ENCODE peak calls at places on chromosomes 7 and 10, in six cellular contexts. One of them, this sample, is unnamed.
A peak's percentile ranks its signal among the peaks of the same experiment; 100 is the strongest.

GRCh38 chr7:138000081-138000701 is 1.7 kb downstream of the CREB3L2 start:
- DNase-seq in DND-41: peak; percentile 17
- DNase-seq in cardiac fibroblast: peak; percentile 95
- DNase-seq in HCT116: no peak
- DNase-seq in OCI-LY7: peak; percentile 52
- DNase-seq in colonic mucosa: peak; percentile 53
- DNase-seq in this sample: no peak

GRCh38 chr10:78960316-78960800 is 108.4 kb upstream of the ZMIZ1 start:
- DNase-seq in colonic mucosa: peak; percentile 61
- DNase-seq in cardiac fibroblast: peak; percentile 96
- DNase-seq in HCT116: no peak
- DNase-seq in OCI-LY7: no peak
- DNase-seq in DND-41: no peak
- DNase-seq in this sample: no peak

GRCh38 chr10:38054361-38054797 is 39.8 kb upstream of the ZNF37A start:
- DNase-seq in HCT116: no peak
- DNase-seq in colonic mucosa: no peak
- DNase-seq in OCI-LY7: no peak
- DNase-seq in DND-41: no peak
- DNase-seq in cardiac fibroblast: peak; percentile 95
- DNase-seq in this sample: no peak

GRCh38 chr7:124411796-124412195 is 353.8 kb downstream of the GPR37 start:
- DNase-seq in cardiac fibroblast: no peak
- DNase-seq in HCT116: no peak
- DNase-seq in DND-41: no peak
- DNase-seq in colonic mucosa: no peak
- DNase-seq in OCI-LY7: no peak
- DNase-seq in this sample: no peak

GRCh38 chr10:103021150-103021896 is 103.2 kb downstream of the CNNM2 start:
- DNase-seq in OCI-LY7: no peak
- DNase-seq in DND-41: no peak
- DNase-seq in colonic mucosa: no peak
- DNase-seq in cardiac fibroblast: no peak
- DNase-seq in HCT116: no peak
- DNase-seq in this sample: no peak

GRCh38 chr10:32332299-32332750 is 14.6 kb downstream of the EPC1 start:
- DNase-seq in OCI-LY7: peak; percentile 24
- DNase-seq in HCT116: no peak
- DNase-seq in cardiac fibroblast: peak; percentile 50
- DNase-seq in colonic mucosa: no peak
- DNase-seq in DND-41: no peak
- DNase-seq in this sample: no peak

GRCh38 chr10:19488592-19489280 is 327.5 kb upstream of the PLXDC2 start:
- DNase-seq in HCT116: no peak
- DNase-seq in DND-41: no peak
- DNase-seq in colonic mucosa: no peak
- DNase-seq in OCI-LY7: no peak
- DNase-seq in cardiac fibroblast: peak; percentile 29
- DNase-seq in this sample: no peak

GRCh38 chr10:123402656-123403055 is 248.5 kb downstream of the BUB3 start:
- DNase-seq in DND-41: no peak
- DNase-seq in HCT116: no peak
- DNase-seq in OCI-LY7: peak; percentile 96
- DNase-seq in cardiac fibroblast: no peak
- DNase-seq in colonic mucosa: no peak
- DNase-seq in this sample: no peak

GRCh38 chr7:32163141-32163806 is 93.1 kb upstream of the PDE1C start:
- DNase-seq in OCI-LY7: no peak
- DNase-seq in DND-41: no peak
- DNase-seq in HCT116: no peak
- DNase-seq in colonic mucosa: peak; percentile 38
- DNase-seq in cardiac fibroblast: peak; percentile 91
- DNase-seq in this sample: peak; percentile 40

GRCh38 chr7:135811513-135811912 is 62.9 kb upstream of the FAM180A start:
- DNase-seq in OCI-LY7: no peak
- DNase-seq in cardiac fibroblast: peak; percentile 31
- DNase-seq in colonic mucosa: no peak
- DNase-seq in DND-41: no peak
- DNase-seq in HCT116: no peak
- DNase-seq in this sample: no peak

GRCh38 chr7:116395125-116395791 is 104.3 kb upstream of the CAV2 start:
- DNase-seq in colonic mucosa: no peak
- DNase-seq in DND-41: no peak
- DNase-seq in cardiac fibroblast: peak; percentile 95
- DNase-seq in OCI-LY7: no peak
- DNase-seq in HCT116: peak; percentile 69
- DNase-seq in this sample: no peak

GRCh38 chr7:142894886-142895593 is 9.5 kb upstream of the TRPV6 start:
- DNase-seq in OCI-LY7: no peak
- DNase-seq in HCT116: no peak
- DNase-seq in cardiac fibroblast: no peak
- DNase-seq in DND-41: no peak
- DNase-seq in colonic mucosa: no peak
- DNase-seq in this sample: no peak

GRCh38 chr7:55130079-55130476 is 111.3 kb downstream of the EGFR start:
- DNase-seq in OCI-LY7: no peak
- DNase-seq in HCT116: no peak
- DNase-seq in colonic mucosa: no peak
- DNase-seq in cardiac fibroblast: peak; percentile 36
- DNase-seq in DND-41: no peak
- DNase-seq in this sample: no peak

GRCh38 chr10:44300666-44301649 is 83.9 kb downstream of the CXCL12 start:
- DNase-seq in colonic mucosa: no peak
- DNase-seq in HCT116: peak; percentile 47
- DNase-seq in DND-41: no peak
- DNase-seq in OCI-LY7: no peak
- DNase-seq in cardiac fibroblast: peak; percentile 95
- DNase-seq in this sample: no peak

GRCh38 chr7:66952343-66953043 is 31.5 kb downstream of the TMEM248 start:
- DNase-seq in DND-41: no peak
- DNase-seq in cardiac fibroblast: peak; percentile 66
- DNase-seq in OCI-LY7: no peak
- DNase-seq in HCT116: peak; percentile 52
- DNase-seq in colonic mucosa: peak; percentile 41
- DNase-seq in this sample: no peak

GRCh38 chr7:137337902-137338301 is 5.6 kb downstream of the PTN start:
- DNase-seq in HCT116: no peak
- DNase-seq in cardiac fibroblast: no peak
- DNase-seq in OCI-LY7: no peak
- DNase-seq in DND-41: no peak
- DNase-seq in colonic mucosa: no peak
- DNase-seq in this sample: no peak

GRCh38 chr10:77463967-77464745 is 173.5 kb downstream of the KCNMA1 start:
- DNase-seq in HCT116: no peak
- DNase-seq in DND-41: no peak
- DNase-seq in colonic mucosa: no peak
- DNase-seq in cardiac fibroblast: peak; percentile 55
- DNase-seq in OCI-LY7: no peak
- DNase-seq in this sample: no peak

GRCh38 chr10:43202657-43203490 is 64.0 kb downstream of the RASGEF1A start:
- DNase-seq in colonic mucosa: peak; percentile 60
- DNase-seq in cardiac fibroblast: no peak
- DNase-seq in OCI-LY7: peak; percentile 52
- DNase-seq in DND-41: no peak
- DNase-seq in HCT116: no peak
- DNase-seq in this sample: peak; percentile 22

DNA sequence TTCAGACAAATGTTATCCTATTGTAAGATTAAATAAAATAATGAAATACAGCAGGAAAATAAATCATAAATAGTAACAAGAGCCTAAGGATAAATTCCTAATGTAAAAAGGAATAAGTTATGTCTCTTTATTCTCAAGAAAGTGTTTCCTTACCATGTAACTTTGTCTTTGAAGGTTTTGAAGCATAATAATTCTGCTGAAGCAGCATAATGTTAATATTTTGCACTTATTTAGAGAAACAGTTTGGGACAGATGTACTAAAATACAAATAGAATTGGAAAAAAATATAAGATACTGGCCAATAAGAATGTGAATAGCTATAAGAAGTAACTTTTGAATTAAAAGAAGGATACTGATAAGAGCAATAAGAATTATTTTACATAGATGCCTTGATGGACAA is 45.7 kb downstream of the GRM3 start:
- DNase-seq in colonic mucosa: no peak
- DNase-seq in HCT116: no peak
- DNase-seq in DND-41: no peak
- DNase-seq in cardiac fibroblast: no peak
- DNase-seq in OCI-LY7: no peak
- DNase-seq in this sample: no peak
- TF ChIP-seq CTCF in colonic mucosa: no peak
- TF ChIP-seq CTCF in HCT116: no peak
- TF ChIP-seq CTCF in DND-41: no peak
- TF ChIP-seq CTCF in cardiac fibroblast: no peak
- TF ChIP-seq CTCF in OCI-LY7: no peak
- TF ChIP-seq CTCF in this sample: no peak

DNA sequence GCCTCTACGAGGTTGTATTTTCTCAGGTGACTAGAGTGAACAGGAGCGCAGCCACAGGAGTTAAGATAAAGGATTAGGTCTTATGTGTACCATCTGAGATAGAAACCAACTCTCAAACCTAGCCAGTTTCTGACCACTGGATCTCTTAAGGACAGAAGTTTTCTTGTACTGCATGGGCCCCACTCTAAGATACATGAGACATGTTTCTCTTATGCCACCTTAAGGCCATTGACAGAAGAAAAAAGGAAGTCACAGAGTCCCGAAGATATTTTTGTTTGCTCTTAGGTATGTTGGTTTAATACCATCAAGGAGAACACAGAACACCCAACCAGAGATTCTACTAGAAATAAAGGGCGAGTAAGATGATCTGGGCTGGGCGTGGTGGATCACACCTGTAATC is 335.8 kb downstream of the FRMD4A start:
- DNase-seq in OCI-LY7: peak; percentile 9
- DNase-seq in colonic mucosa: no peak
- DNase-seq in HCT116: no peak
- DNase-seq in DND-41: no peak
- DNase-seq in cardiac fibroblast: no peak
- DNase-seq in this sample: no peak
- TF ChIP-seq CTCF in OCI-LY7: peak; percentile 16
- TF ChIP-seq CTCF in colonic mucosa: no peak
- TF ChIP-seq CTCF in HCT116: no peak
- TF ChIP-seq CTCF in DND-41: no peak
- TF ChIP-seq CTCF in cardiac fibroblast: no peak
- TF ChIP-seq CTCF in this sample: no peak

DNA sequence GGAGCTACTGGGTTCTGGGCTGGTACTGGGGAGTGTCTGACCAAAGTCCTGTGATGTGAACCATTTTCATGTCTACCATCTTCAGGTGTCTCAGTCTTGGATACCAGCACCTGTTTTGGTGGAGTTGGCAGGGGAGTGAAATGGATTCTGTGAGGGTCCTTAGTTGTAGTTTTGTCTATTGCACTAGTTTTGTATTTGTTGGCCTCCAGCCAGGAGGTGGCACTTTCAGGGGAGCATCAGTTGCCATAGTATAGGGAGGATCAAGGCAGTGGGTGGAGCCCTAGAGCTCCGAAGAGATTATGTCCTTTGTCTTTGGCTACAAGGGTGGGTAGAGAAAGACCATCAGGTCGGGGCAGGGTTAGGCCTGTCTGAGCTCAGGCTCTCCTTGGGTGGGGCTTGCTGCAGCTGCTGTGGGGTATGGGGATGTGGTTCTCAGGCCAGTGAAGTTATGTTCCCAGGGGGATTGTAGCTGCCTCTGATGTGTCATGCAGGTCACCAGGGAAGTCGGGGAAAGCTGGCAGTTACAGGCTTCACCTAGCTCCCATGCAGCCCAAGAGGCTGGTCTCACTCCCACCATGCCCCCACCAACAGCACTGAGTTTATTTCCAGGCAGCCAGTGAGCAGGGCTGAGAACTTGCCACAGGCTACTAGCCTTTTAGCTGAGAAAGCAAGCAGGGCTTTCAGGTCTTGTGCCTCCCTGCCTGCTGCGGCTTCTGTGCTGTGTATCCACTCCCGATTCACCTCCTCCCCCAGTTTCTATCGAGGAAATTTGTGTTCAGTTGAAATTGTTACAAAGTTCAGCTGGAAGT is 153.1 kb downstream of the ZNF365 start:
- DNase-seq in colonic mucosa: no peak
- DNase-seq in HCT116: no peak
- DNase-seq in cardiac fibroblast: peak; percentile 47
- DNase-seq in DND-41: peak; percentile 88
- DNase-seq in OCI-LY7: peak; percentile 89
- DNase-seq in this sample: no peak
- TF ChIP-seq CTCF in colonic mucosa: no peak
- TF ChIP-seq CTCF in HCT116: no peak
- TF ChIP-seq CTCF in cardiac fibroblast: no peak
- TF ChIP-seq CTCF in DND-41: peak; percentile 34
- TF ChIP-seq CTCF in OCI-LY7: peak; percentile 60
- TF ChIP-seq CTCF in this sample: no peak

GRCh38 chr10:17617031-17617911 is at the start of gene HACD1:
- DNase-seq in OCI-LY7: no peak
- DNase-seq in colonic mucosa: peak; percentile 74
- DNase-seq in DND-41: peak; percentile 87
- DNase-seq in cardiac fibroblast: peak; percentile 59
- DNase-seq in HCT116: peak; percentile 59
- DNase-seq in this sample: no peak
- TF ChIP-seq CTCF in OCI-LY7: no peak
- TF ChIP-seq CTCF in colonic mucosa: no peak
- TF ChIP-seq CTCF in DND-41: peak; percentile 47
- TF ChIP-seq CTCF in cardiac fibroblast: no peak
- TF ChIP-seq CTCF in HCT116: no peak
- TF ChIP-seq CTCF in this sample: no peak

GRCh38 chr7:132410385-132410784 is 165.9 kb downstream of the PLXNA4 start:
- DNase-seq in OCI-LY7: no peak
- DNase-seq in DND-41: no peak
- DNase-seq in cardiac fibroblast: peak; percentile 29
- DNase-seq in HCT116: no peak
- DNase-seq in colonic mucosa: no peak
- DNase-seq in this sample: no peak
- TF ChIP-seq CTCF in OCI-LY7: no peak
- TF ChIP-seq CTCF in DND-41: no peak
- TF ChIP-seq CTCF in cardiac fibroblast: no peak
- TF ChIP-seq CTCF in HCT116: no peak
- TF ChIP-seq CTCF in colonic mucosa: no peak
- TF ChIP-seq CTCF in this sample: no peak

GRCh38 chr7:1415389-1415990 is 43.8 kb downstream of the MICALL2 start:
- DNase-seq in colonic mucosa: no peak
- DNase-seq in cardiac fibroblast: no peak
- DNase-seq in HCT116: no peak
- DNase-seq in DND-41: no peak
- DNase-seq in OCI-LY7: no peak
- DNase-seq in this sample: no peak

GRCh38 chr7:1410992-1411391 is 48.3 kb downstream of the MICALL2 start:
- DNase-seq in colonic mucosa: no peak
- DNase-seq in HCT116: no peak
- DNase-seq in OCI-LY7: no peak
- DNase-seq in cardiac fibroblast: no peak
- DNase-seq in DND-41: no peak
- DNase-seq in this sample: no peak

GRCh38 chr7:1413936-1414639 is 45.2 kb downstream of the MICALL2 start:
- DNase-seq in OCI-LY7: no peak
- DNase-seq in colonic mucosa: no peak
- DNase-seq in HCT116: no peak
- DNase-seq in cardiac fibroblast: no peak
- DNase-seq in DND-41: no peak
- DNase-seq in this sample: no peak

GRCh38 chr7:1411414-1411813 is 47.9 kb downstream of the MICALL2 start:
- DNase-seq in colonic mucosa: no peak
- DNase-seq in HCT116: no peak
- DNase-seq in DND-41: no peak
- DNase-seq in OCI-LY7: no peak
- DNase-seq in cardiac fibroblast: no peak
- DNase-seq in this sample: no peak

GRCh38 chr7:1412322-1413261 is 46.7 kb downstream of the MICALL2 start:
- DNase-seq in HCT116: peak; percentile 77
- DNase-seq in OCI-LY7: peak; percentile 92
- DNase-seq in cardiac fibroblast: peak; percentile 87
- DNase-seq in colonic mucosa: peak; percentile 90
- DNase-seq in DND-41: peak; percentile 34
- DNase-seq in this sample: peak; percentile 62
- TF ChIP-seq CTCF in HCT116: peak; percentile 91
- TF ChIP-seq CTCF in OCI-LY7: peak; percentile 90
- TF ChIP-seq CTCF in cardiac fibroblast: peak; percentile 41
- TF ChIP-seq CTCF in colonic mucosa: peak; percentile 76
- TF ChIP-seq CTCF in DND-41: no peak
- TF ChIP-seq CTCF in this sample: no peak